ENCODE peak calls at places on chromosomes 13 and 19, in four cellular contexts. D is NCI-H1694, M is NCI-H1417, B is HCEC 1CT. W is an unnamed sample.
A peak's percentile ranks its signal among the peaks of the same experiment; 100 is the strongest.

GRCh38 chr19:7772752-7773291 is 9.8 kb downstream of the CLEC4M start:
- DNase-seq in D (no peak), B (peak; percentile 2), M (no peak), W (peak; percentile 16)

GRCh38 chr13:20383058-20383457 is 142.6 kb downstream of the CRYL1 start:
- DNase-seq in B (no peak), M (peak; percentile 41), D (no peak), W (no peak)

GRCh38 chr19:12202250-12202649 is 39.4 kb downstream of the ZNF136 start:
- DNase-seq in D (no peak), M (no peak), B (no peak), W (peak; percentile 45)

GRCh38 chr19:3275068-3275582 is 50.7 kb downstream of the CELF5 start:
- DNase-seq in M (peak; percentile 75), B (no peak), D (peak; percentile 49), W (peak; percentile 55)

GRCh38 chr19:2287585-2287984 is 5.6 kb upstream of the PEAK3 start:
- DNase-seq in D (no peak), M (no peak), B (no peak), W (no peak)

GRCh38 chr19:7528192-7528519 is 5.7 kb downstream of the MCOLN1 start:
- DNase-seq in D (no peak), M (no peak), B (no peak), W (no peak)

GRCh38 chr19:29311391-29311790 is 98.4 kb upstream of the UQCRFS1 start:
- DNase-seq in D (peak; percentile 91), B (no peak), M (peak; percentile 4), W (no peak)

GRCh38 chr13:35712907-35713685 is 236.6 kb upstream of the MAB21L1 start:
- DNase-seq in D (no peak), B (no peak), M (peak; percentile 4), W (peak; percentile 45)

GRCh38 chr13:50936681-50937080 is 27.1 kb downstream of the RNASEH2B start:
- DNase-seq in M (no peak), D (no peak), B (no peak), W (no peak)

GRCh38 chr13:40187324-40187795 is 479.1 kb downstream of the FOXO1 start:
- DNase-seq in B (no peak), D (no peak), M (no peak), W (no peak)

GRCh38 chr13:46143239-46143701 is 38.4 kb upstream of the CPB2 start:
- DNase-seq in D (no peak), B (no peak), M (no peak), W (no peak)

GRCh38 chr19:32692727-32693061 is 1.1 kb downstream of the NUDT19 start:
- DNase-seq in B (no peak), M (no peak), D (no peak), W (peak; percentile 35)